ENCODE peak calls at places on chromosomes 1 and 21, in five cellular contexts. One of them, this sample, is unnamed.

GRCh38 chr1:95124342-95124741 is 7.2 kb downstream of the TLCD4 start:
- DNase-seq in brain microvascular endothelial cell: no peak
- DNase-seq in BE2C: no peak
- DNase-seq in transverse colon: no peak
- DNase-seq in astrocyte of the spinal cord: no peak
- DNase-seq in this sample: no peak

GRCh38 chr1:203986887-203987461 is 85.9 kb upstream of the SOX13 start:
- DNase-seq in brain microvascular endothelial cell: no peak
- DNase-seq in BE2C: no peak
- DNase-seq in transverse colon: no peak
- DNase-seq in astrocyte of the spinal cord: no peak
- DNase-seq in this sample: no peak

GRCh38 chr21:40511976-40512375 is 335.0 kb downstream of the DSCAM start:
- DNase-seq in brain microvascular endothelial cell: no peak
- DNase-seq in BE2C: no peak
- DNase-seq in transverse colon: no peak
- DNase-seq in astrocyte of the spinal cord: peak; percentile 14
- DNase-seq in this sample: no peak

GRCh38 chr21:44953628-44954021 is 13.8 kb downstream of the SLX9 start:
- DNase-seq in brain microvascular endothelial cell: no peak
- DNase-seq in BE2C: no peak
- DNase-seq in transverse colon: no peak
- DNase-seq in astrocyte of the spinal cord: no peak
- DNase-seq in this sample: no peak

GRCh38 chr1:154878371-154879355 is 8.6 kb upstream of the KCNN3 start:
- DNase-seq in brain microvascular endothelial cell: peak; percentile 69
- DNase-seq in BE2C: peak; percentile 85
- DNase-seq in transverse colon: peak; percentile 80
- DNase-seq in astrocyte of the spinal cord: peak; percentile 62
- DNase-seq in this sample: peak; percentile 74

GRCh38 chr1:6278263-6278662 is 17.4 kb upstream of the GPR153 start:
- DNase-seq in brain microvascular endothelial cell: no peak
- DNase-seq in BE2C: no peak
- DNase-seq in transverse colon: no peak
- DNase-seq in astrocyte of the spinal cord: no peak
- DNase-seq in this sample: no peak

GRCh38 chr1:232635778-232636356 is 5.9 kb upstream of the SIPA1L2 start:
- DNase-seq in brain microvascular endothelial cell: no peak
- DNase-seq in BE2C: no peak
- DNase-seq in transverse colon: no peak
- DNase-seq in astrocyte of the spinal cord: peak; percentile 73
- DNase-seq in this sample: no peak

GRCh38 chr1:8434104-8434503 is 116.2 kb downstream of the SLC45A1 start:
- DNase-seq in brain microvascular endothelial cell: no peak
- DNase-seq in BE2C: no peak
- DNase-seq in transverse colon: no peak
- DNase-seq in astrocyte of the spinal cord: no peak
- DNase-seq in this sample: no peak

GRCh38 chr21:35138665-35139381 is 89.7 kb upstream of the RUNX1 start:
- DNase-seq in brain microvascular endothelial cell: peak; percentile 94
- DNase-seq in BE2C: no peak
- DNase-seq in transverse colon: no peak
- DNase-seq in astrocyte of the spinal cord: peak; percentile 96
- DNase-seq in this sample: peak; percentile 19

GRCh38 chr1:50659107-50659628 is 235.9 kb upstream of the DMRTA2 start:
- DNase-seq in brain microvascular endothelial cell: no peak
- DNase-seq in BE2C: no peak
- DNase-seq in transverse colon: no peak
- DNase-seq in astrocyte of the spinal cord: no peak
- DNase-seq in this sample: no peak

GRCh38 chr1:94434339-94435092 is 16.3 kb downstream of the ABCD3 start:
- DNase-seq in brain microvascular endothelial cell: no peak
- DNase-seq in BE2C: no peak
- DNase-seq in transverse colon: no peak
- DNase-seq in astrocyte of the spinal cord: no peak
- DNase-seq in this sample: no peak

GRCh38 chr1:53706356-53706755 is 32.6 kb downstream of the GLIS1 start:
- DNase-seq in brain microvascular endothelial cell: no peak
- DNase-seq in BE2C: no peak
- DNase-seq in transverse colon: no peak
- DNase-seq in astrocyte of the spinal cord: no peak
- DNase-seq in this sample: no peak

GRCh38 chr1:220164517-220164916 is 70.6 kb downstream of the IARS2 start:
- DNase-seq in brain microvascular endothelial cell: no peak
- DNase-seq in BE2C: no peak
- DNase-seq in transverse colon: no peak
- DNase-seq in astrocyte of the spinal cord: no peak
- DNase-seq in this sample: no peak

GRCh38 chr1:162193201-162193600 is 123.7 kb downstream of the NOS1AP start:
- DNase-seq in brain microvascular endothelial cell: no peak
- DNase-seq in BE2C: no peak
- DNase-seq in transverse colon: no peak
- DNase-seq in astrocyte of the spinal cord: no peak
- DNase-seq in this sample: no peak

GRCh38 chr1:16122916-16123315 is 33.0 kb downstream of the EPHA2 start:
- DNase-seq in brain microvascular endothelial cell: peak; percentile 90
- DNase-seq in BE2C: no peak
- DNase-seq in transverse colon: no peak
- DNase-seq in astrocyte of the spinal cord: peak; percentile 76
- DNase-seq in this sample: peak; percentile 76

GRCh38 chr1:78114034-78114956 is 68.5 kb downstream of the GIPC2 start:
- DNase-seq in brain microvascular endothelial cell: peak; percentile 73
- DNase-seq in BE2C: peak; percentile 38
- DNase-seq in transverse colon: peak; percentile 54
- DNase-seq in astrocyte of the spinal cord: peak; percentile 88
- DNase-seq in this sample: peak; percentile 34

GRCh38 chr1:104264506-104264905 is 514.8 kb downstream of the AMY1C start:
- DNase-seq in brain microvascular endothelial cell: no peak
- DNase-seq in BE2C: no peak
- DNase-seq in transverse colon: no peak
- DNase-seq in astrocyte of the spinal cord: no peak
- DNase-seq in this sample: no peak

GRCh38 chr1:90187186-90187585 is 192.3 kb downstream of the ZNF326 start:
- DNase-seq in brain microvascular endothelial cell: no peak
- DNase-seq in BE2C: no peak
- DNase-seq in transverse colon: no peak
- DNase-seq in astrocyte of the spinal cord: no peak
- DNase-seq in this sample: no peak

GRCh38 chr1:233613252-233614172 is at the start of gene KCNK1:
- DNase-seq in brain microvascular endothelial cell: peak; percentile 9
- DNase-seq in BE2C: no peak
- DNase-seq in transverse colon: peak; percentile 85
- DNase-seq in astrocyte of the spinal cord: peak; percentile 88
- DNase-seq in this sample: peak; percentile 61

GRCh38 chr1:173914366-173914871 is 2.7 kb downstream of the SERPINC1 start:
- DNase-seq in brain microvascular endothelial cell: peak; percentile 20
- DNase-seq in BE2C: peak; percentile 59
- DNase-seq in transverse colon: peak; percentile 28
- DNase-seq in astrocyte of the spinal cord: no peak
- DNase-seq in this sample: peak; percentile 24

GRCh38 chr1:59150537-59151386 is 146.1 kb upstream of the FGGY start:
- DNase-seq in brain microvascular endothelial cell: peak; percentile 94
- DNase-seq in BE2C: peak; percentile 61
- DNase-seq in transverse colon: peak; percentile 68
- DNase-seq in astrocyte of the spinal cord: peak; percentile 98
- DNase-seq in this sample: peak; percentile 98

GRCh38 chr1:14506471-14506870 is 92.0 kb upstream of the KAZN start:
- DNase-seq in brain microvascular endothelial cell: no peak
- DNase-seq in BE2C: no peak
- DNase-seq in transverse colon: no peak
- DNase-seq in astrocyte of the spinal cord: no peak
- DNase-seq in this sample: no peak

GRCh38 chr1:88466899-88467580 is 217.0 kb upstream of the PKN2 start:
- DNase-seq in brain microvascular endothelial cell: no peak
- DNase-seq in BE2C: no peak
- DNase-seq in transverse colon: no peak
- DNase-seq in astrocyte of the spinal cord: no peak
- DNase-seq in this sample: no peak

GRCh38 chr1:32454726-32455125 is 10.1 kb upstream of the ZBTB8B start:
- DNase-seq in brain microvascular endothelial cell: peak; percentile 55
- DNase-seq in BE2C: peak; percentile 30
- DNase-seq in transverse colon: no peak
- DNase-seq in astrocyte of the spinal cord: no peak
- DNase-seq in this sample: peak; percentile 24

GRCh38 chr1:31831397-31832378 is 15.9 kb upstream of the SPOCD1 start:
- DNase-seq in brain microvascular endothelial cell: peak; percentile 9
- DNase-seq in BE2C: no peak
- DNase-seq in transverse colon: no peak
- DNase-seq in astrocyte of the spinal cord: no peak
- DNase-seq in this sample: peak; percentile 62

GRCh38 chr1:234643111-234643849 is 33.3 kb upstream of the IRF2BP2 start:
- DNase-seq in brain microvascular endothelial cell: no peak
- DNase-seq in BE2C: no peak
- DNase-seq in transverse colon: peak; percentile 63
- DNase-seq in astrocyte of the spinal cord: no peak
- DNase-seq in this sample: no peak

GRCh38 chr1:167878372-167879160 is 35.4 kb downstream of the ADCY10 start:
- DNase-seq in brain microvascular endothelial cell: no peak
- DNase-seq in BE2C: no peak
- DNase-seq in transverse colon: no peak
- DNase-seq in astrocyte of the spinal cord: no peak
- DNase-seq in this sample: no peak

GRCh38 chr1:211939876-211940468 is 95.4 kb downstream of the INTS7 start:
- DNase-seq in brain microvascular endothelial cell: no peak
- DNase-seq in BE2C: no peak
- DNase-seq in transverse colon: no peak
- DNase-seq in astrocyte of the spinal cord: no peak
- DNase-seq in this sample: no peak

GRCh38 chr21:14707265-14708020 is 161.3 kb upstream of the SAMSN1 start:
- DNase-seq in brain microvascular endothelial cell: no peak
- DNase-seq in BE2C: no peak
- DNase-seq in transverse colon: no peak
- DNase-seq in astrocyte of the spinal cord: no peak
- DNase-seq in this sample: no peak

GRCh38 chr1:222940903-222941302 is 126.1 kb downstream of the DISP1 start:
- DNase-seq in brain microvascular endothelial cell: no peak
- DNase-seq in BE2C: no peak
- DNase-seq in transverse colon: no peak
- DNase-seq in astrocyte of the spinal cord: no peak
- DNase-seq in this sample: no peak

DNA sequence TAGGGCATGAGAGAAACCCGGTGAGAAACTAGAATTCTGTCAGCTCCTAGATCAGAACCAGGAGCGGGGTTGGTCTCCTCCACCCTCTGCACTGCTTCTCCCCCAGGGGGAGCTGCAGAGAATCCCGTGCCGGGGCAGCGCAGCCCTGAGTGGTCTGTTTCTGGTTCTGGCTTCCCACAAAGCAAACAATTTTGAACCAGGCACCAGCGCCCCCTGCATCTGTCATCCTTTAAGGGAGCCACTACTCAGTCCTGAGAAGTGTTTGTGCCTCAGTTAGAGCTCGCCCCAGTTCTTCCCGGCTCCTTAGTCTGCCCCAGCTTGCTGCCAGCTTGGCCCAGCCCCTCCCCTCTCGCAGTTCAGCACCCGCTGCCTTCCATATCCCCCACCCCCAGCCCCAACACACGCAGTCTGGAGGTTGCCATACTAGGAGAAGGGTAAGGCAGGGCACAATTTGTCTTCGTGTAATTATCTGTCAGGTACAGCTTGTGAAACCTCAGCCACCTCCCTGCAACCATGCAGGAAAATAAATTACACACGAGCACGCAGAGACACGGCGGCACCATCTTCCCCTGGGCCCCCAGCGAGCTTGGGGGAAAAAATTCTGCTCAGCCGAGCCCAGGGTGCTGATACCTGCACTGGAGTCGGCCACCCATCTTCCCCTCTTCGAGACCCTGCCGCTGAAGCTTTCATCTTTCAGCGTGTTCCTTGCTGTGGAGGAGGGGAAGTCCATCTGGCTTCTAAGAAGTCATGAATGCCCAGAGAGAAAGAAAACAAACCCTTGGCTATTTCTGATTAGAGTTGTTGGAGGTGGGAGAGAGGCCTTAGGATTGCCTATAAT is 62.6 kb upstream of the CD1D start:
- DNase-seq in brain microvascular endothelial cell: peak; percentile 38
- DNase-seq in BE2C: peak; percentile 47
- DNase-seq in transverse colon: peak; percentile 49
- DNase-seq in astrocyte of the spinal cord: peak; percentile 40
- DNase-seq in this sample: peak; percentile 29
- H3K4me3 ChIP-seq in brain microvascular endothelial cell: peak overlapping the region; percentile 31
- H3K4me3 ChIP-seq in BE2C: no peak overlapping the region
- H3K4me3 ChIP-seq in transverse colon: no peak overlapping the region
- H3K4me3 ChIP-seq in astrocyte of the spinal cord: peak overlapping the region; percentile 6
- H3K4me3 ChIP-seq in this sample: no peak overlapping the region

DNA sequence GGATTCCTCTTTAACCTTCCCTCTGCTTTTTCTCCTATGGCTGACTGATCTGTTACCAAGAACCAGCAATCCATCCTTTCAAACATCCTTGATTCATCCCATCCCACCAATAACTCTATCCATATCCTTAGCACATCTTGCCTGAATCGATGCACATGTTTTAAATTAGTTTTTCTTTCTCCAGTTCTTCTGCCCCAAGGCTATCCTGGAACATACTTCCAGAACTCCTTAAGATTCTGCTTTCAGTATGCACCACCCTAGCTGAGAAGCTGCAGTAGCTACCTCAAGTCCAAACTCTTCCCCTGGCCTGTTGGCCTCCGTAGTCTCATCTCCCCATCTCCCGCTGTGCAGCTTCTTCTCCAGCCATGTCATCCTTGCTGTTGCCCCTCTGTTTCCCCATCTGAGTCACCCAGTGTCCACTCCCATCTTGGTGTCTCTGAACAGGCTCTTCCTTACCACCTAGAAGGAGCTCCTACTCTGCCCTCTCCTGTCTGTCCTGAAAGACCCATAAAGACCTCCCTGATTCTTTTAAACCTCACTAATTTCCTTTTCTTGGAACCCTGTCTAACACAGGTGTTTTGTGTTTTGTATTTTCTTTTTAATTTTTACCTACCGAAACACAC is 108.0 kb downstream of the SGIP1 start:
- DNase-seq in brain microvascular endothelial cell: no peak
- DNase-seq in BE2C: no peak
- DNase-seq in transverse colon: no peak
- DNase-seq in astrocyte of the spinal cord: no peak
- DNase-seq in this sample: no peak
- H3K4me3 ChIP-seq in brain microvascular endothelial cell: no peak overlapping the region
- H3K4me3 ChIP-seq in BE2C: no peak overlapping the region
- H3K4me3 ChIP-seq in transverse colon: no peak overlapping the region
- H3K4me3 ChIP-seq in astrocyte of the spinal cord: no peak overlapping the region
- H3K4me3 ChIP-seq in this sample: no peak overlapping the region

DNA sequence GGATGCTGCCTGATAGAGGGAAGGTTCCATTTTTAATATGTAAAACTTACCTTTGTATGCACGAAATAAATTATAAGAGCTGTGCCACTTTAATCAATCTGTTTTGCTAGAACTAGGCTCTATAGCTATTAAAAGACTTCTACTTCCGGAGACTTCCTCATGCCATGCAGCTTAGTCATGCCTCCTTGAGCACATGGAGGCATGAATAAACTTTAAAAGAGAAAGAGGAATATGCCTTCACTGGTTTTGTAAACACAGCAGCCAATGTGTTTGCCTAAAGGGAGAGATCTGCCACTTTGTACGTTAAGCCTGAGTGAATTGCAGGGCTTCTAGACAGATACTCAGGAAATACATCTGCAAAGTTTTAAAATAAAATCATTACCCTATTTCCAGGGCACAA is 604.6 kb downstream of the LRRIQ3 start:
- DNase-seq in brain microvascular endothelial cell: peak; percentile 59
- DNase-seq in BE2C: no peak
- DNase-seq in transverse colon: peak; percentile 50
- DNase-seq in astrocyte of the spinal cord: peak; percentile 79
- DNase-seq in this sample: peak; percentile 51
- H3K4me3 ChIP-seq in brain microvascular endothelial cell: no peak overlapping the region
- H3K4me3 ChIP-seq in BE2C: no peak overlapping the region
- H3K4me3 ChIP-seq in transverse colon: peak overlapping the region; percentile 6
- H3K4me3 ChIP-seq in astrocyte of the spinal cord: no peak overlapping the region
- H3K4me3 ChIP-seq in this sample: no peak overlapping the region

GRCh38 chr21:46634427-46634826 is 1.0 kb upstream of the PRMT2 start:
- DNase-seq in brain microvascular endothelial cell: no peak
- DNase-seq in BE2C: no peak
- DNase-seq in transverse colon: no peak
- DNase-seq in astrocyte of the spinal cord: no peak
- DNase-seq in this sample: no peak
- H3K4me3 ChIP-seq in brain microvascular endothelial cell: no peak overlapping the region
- H3K4me3 ChIP-seq in BE2C: peak overlapping the region; percentile 95
- H3K4me3 ChIP-seq in transverse colon: no peak overlapping the region
- H3K4me3 ChIP-seq in astrocyte of the spinal cord: no peak overlapping the region
- H3K4me3 ChIP-seq in this sample: peak overlapping the region; percentile 92

This sample was measured in MG63.